ENCODE peak calls at places on chromosomes 2 and 18, in nine cellular contexts. H, B, J, M, L, T, E, G and P are unnamed samples.

GRCh38 chr2:142008135-142008744 is 122.6 kb downstream of the LRP1B start:
- DNase-seq in B (no peak), G (no peak), M (no peak), H (no peak), J (no peak), L (peak), T (no peak), E (no peak), P (no peak)

GRCh38 chr2:95023222-95023597 is 2.3 kb upstream of the MAL start:
- DNase-seq in L (no peak), H (no peak), G (no peak), T (no peak), B (no peak), E (no peak), M (no peak), J (no peak), P (no peak)

GRCh38 chr2:86284987-86285386 is 52.4 kb downstream of the REEP1 start:
- DNase-seq in B (no peak), T (no peak), J (no peak), L (no peak), H (no peak), E (no peak), M (no peak), G (no peak), P (no peak)

GRCh38 chr2:185919155-185919554 is 180.6 kb downstream of the FSIP2 start:
- DNase-seq in J (no peak), T (no peak), H (no peak), B (no peak), M (no peak), G (peak), L (no peak), E (no peak), P (no peak)

GRCh38 chr18:8373486-8373885 is 235.8 kb upstream of the RAB12 start:
- DNase-seq in G (peak), J (no peak), E (no peak), B (no peak), M (no peak), H (no peak), L (no peak), T (no peak), P (no peak)

GRCh38 chr18:25832008-25832604 is 258.3 kb downstream of the SS18 start:
- DNase-seq in L (no peak), E (peak), M (peak), B (no peak), J (peak), H (peak), T (peak), G (peak), P (no peak)

GRCh38 chr2:38572167-38572566 is 30.6 kb downstream of the HNRNPLL start:
- DNase-seq in G (peak), L (no peak), J (no peak), H (peak), B (no peak), E (peak), T (no peak), M (peak), P (peak)

GRCh38 chr2:151882786-151883445 is 54.7 kb upstream of the ARL5A start:
- DNase-seq in G (no peak), J (no peak), T (no peak), B (no peak), M (no peak), L (no peak), H (no peak), E (no peak), P (no peak)

GRCh38 chr2:205273148-205273547 is 409.2 kb upstream of the NRP2 start:
- DNase-seq in G (no peak), L (no peak), J (no peak), E (no peak), M (no peak), H (no peak), T (no peak), B (no peak), P (no peak)

GRCh38 chr2:29589440-29590103 is 331.8 kb downstream of the ALK start:
- DNase-seq in G (no peak), T (peak), M (no peak), L (no peak), J (no peak), B (peak), H (no peak), E (no peak), P (no peak)